ENCODE peak calls at places on chromosomes 4 and X, in seven cellular contexts. One of them, this sample, is unnamed.

GRCh38 chr4:81398379-81398778 is 73.3 kb downstream of the RASGEF1B start:
- DNase-seq in uterus: no peak
- DNase-seq in SK-N-SH: no peak
- DNase-seq in progenitor cell of endocrine pancreas: no peak
- DNase-seq in AG09309: no peak
- DNase-seq in stomach: no peak
- DNase-seq in H9: no peak
- DNase-seq in this sample: no peak

GRCh38 chr4:73067971-73068394 is 1.5 kb downstream of the COX18 start:
- DNase-seq in uterus: no peak
- DNase-seq in stomach: no peak
- DNase-seq in AG09309: no peak
- DNase-seq in H9: no peak
- DNase-seq in progenitor cell of endocrine pancreas: no peak
- DNase-seq in SK-N-SH: no peak
- DNase-seq in this sample: no peak

GRCh38 chr4:4668355-4669210 is 126.7 kb upstream of the STX18 start:
- DNase-seq in progenitor cell of endocrine pancreas: no peak
- DNase-seq in uterus: no peak
- DNase-seq in AG09309: no peak
- DNase-seq in stomach: no peak
- DNase-seq in SK-N-SH: no peak
- DNase-seq in H9: no peak
- DNase-seq in this sample: no peak

GRCh38 chr4:24471623-24472510 is 112.5 kb downstream of the DHX15 start:
- DNase-seq in H9: peak
- DNase-seq in stomach: no peak
- DNase-seq in progenitor cell of endocrine pancreas: peak
- DNase-seq in AG09309: no peak
- DNase-seq in SK-N-SH: peak
- DNase-seq in uterus: peak
- DNase-seq in this sample: no peak

GRCh38 chrX:254630-255215 is 26.5 kb upstream of the PLCXD1 start:
- DNase-seq in progenitor cell of endocrine pancreas: no peak
- DNase-seq in H9: no peak
- DNase-seq in SK-N-SH: no peak
- DNase-seq in uterus: no peak
- DNase-seq in stomach: peak
- DNase-seq in AG09309: no peak
- DNase-seq in this sample: no peak

GRCh38 chr4:8403981-8404380 is 36.5 kb downstream of the ACOX3 start:
- DNase-seq in H9: no peak
- DNase-seq in stomach: no peak
- DNase-seq in AG09309: no peak
- DNase-seq in SK-N-SH: peak
- DNase-seq in progenitor cell of endocrine pancreas: no peak
- DNase-seq in uterus: no peak
- DNase-seq in this sample: no peak

GRCh38 chrX:150200820-150201287 is 162.3 kb upstream of the MAMLD1 start:
- DNase-seq in stomach: no peak
- DNase-seq in AG09309: peak
- DNase-seq in progenitor cell of endocrine pancreas: no peak
- DNase-seq in uterus: peak
- DNase-seq in SK-N-SH: peak
- DNase-seq in H9: no peak
- DNase-seq in this sample: no peak

GRCh38 chr4:87849612-87850011 is 16.8 kb downstream of the MEPE start:
- DNase-seq in uterus: no peak
- DNase-seq in H9: no peak
- DNase-seq in stomach: no peak
- DNase-seq in SK-N-SH: no peak
- DNase-seq in AG09309: no peak
- DNase-seq in progenitor cell of endocrine pancreas: no peak
- DNase-seq in this sample: no peak

GRCh38 chrX:9396930-9397329 is 67.9 kb upstream of the TBL1X start:
- DNase-seq in progenitor cell of endocrine pancreas: no peak
- DNase-seq in H9: no peak
- DNase-seq in AG09309: no peak
- DNase-seq in SK-N-SH: no peak
- DNase-seq in uterus: peak
- DNase-seq in stomach: no peak
- DNase-seq in this sample: no peak

GRCh38 chr4:41160856-41161255 is 53.5 kb downstream of the APBB2 start:
- DNase-seq in stomach: no peak
- DNase-seq in H9: no peak
- DNase-seq in uterus: no peak
- DNase-seq in AG09309: no peak
- DNase-seq in SK-N-SH: no peak
- DNase-seq in progenitor cell of endocrine pancreas: no peak
- DNase-seq in this sample: peak

GRCh38 chr4:188778880-188779279 is 639.6 kb downstream of the TRIML1 start:
- DNase-seq in uterus: no peak
- DNase-seq in AG09309: no peak
- DNase-seq in SK-N-SH: no peak
- DNase-seq in stomach: no peak
- DNase-seq in H9: no peak
- DNase-seq in progenitor cell of endocrine pancreas: no peak
- DNase-seq in this sample: no peak

GRCh38 chrX:42176790-42177189 is 253.4 kb upstream of the CASK start:
- DNase-seq in AG09309: no peak
- DNase-seq in progenitor cell of endocrine pancreas: no peak
- DNase-seq in stomach: no peak
- DNase-seq in uterus: no peak
- DNase-seq in H9: peak
- DNase-seq in SK-N-SH: no peak
- DNase-seq in this sample: no peak

GRCh38 chr4:27318740-27319139 is 458.1 kb downstream of the STIM2 start:
- DNase-seq in stomach: no peak
- DNase-seq in H9: peak
- DNase-seq in AG09309: peak
- DNase-seq in SK-N-SH: peak
- DNase-seq in progenitor cell of endocrine pancreas: no peak
- DNase-seq in uterus: no peak
- DNase-seq in this sample: no peak

GRCh38 chr4:55078987-55079386 is 46.4 kb downstream of the KDR start:
- DNase-seq in uterus: peak
- DNase-seq in stomach: no peak
- DNase-seq in H9: no peak
- DNase-seq in AG09309: peak
- DNase-seq in progenitor cell of endocrine pancreas: no peak
- DNase-seq in SK-N-SH: no peak
- DNase-seq in this sample: no peak

DNA sequence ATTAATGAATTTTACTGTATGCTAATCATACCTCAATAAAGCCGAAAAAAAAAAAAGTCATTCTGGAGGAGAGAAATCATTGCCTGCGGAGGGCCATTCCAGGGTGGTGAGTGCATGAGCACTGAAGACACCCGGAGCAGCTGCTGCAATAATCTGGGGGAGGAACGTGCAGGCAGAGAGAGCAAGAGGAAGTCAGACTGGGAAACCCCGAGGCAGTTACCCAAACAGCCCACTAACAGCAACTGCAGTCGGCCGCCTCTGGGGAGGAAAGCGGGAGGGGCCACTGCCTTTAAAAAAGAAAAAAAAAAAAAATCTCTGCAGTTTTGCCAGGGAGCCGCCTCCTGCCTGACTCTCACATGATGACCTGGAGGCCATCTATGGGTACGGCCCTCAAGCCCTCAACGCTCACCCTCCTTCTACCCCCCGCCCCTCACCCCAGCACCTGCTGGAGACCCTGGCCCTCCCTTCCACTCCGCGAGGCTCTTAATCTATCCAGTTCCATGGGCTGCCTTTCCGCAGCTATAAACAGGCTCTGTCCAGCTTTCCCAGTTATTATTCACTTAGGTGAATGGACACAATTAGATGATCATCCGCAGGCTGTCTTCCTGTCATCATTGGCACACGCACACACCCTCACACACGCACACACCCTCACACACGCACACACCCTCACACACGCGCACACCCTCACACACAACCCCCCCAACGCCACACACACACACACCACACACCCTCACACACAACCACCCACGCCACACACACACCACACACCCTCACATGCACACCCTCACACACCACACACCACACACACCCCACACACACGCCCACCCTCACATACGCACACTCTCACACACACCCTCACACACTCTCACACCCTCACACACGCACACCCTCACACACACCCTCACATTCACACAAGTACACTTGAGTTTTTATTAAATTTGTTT is 3.4 kb upstream of the AVPR2 start:
- DNase-seq in SK-N-SH: peak
- DNase-seq in stomach: peak
- DNase-seq in H9: peak
- DNase-seq in progenitor cell of endocrine pancreas: no peak
- DNase-seq in uterus: peak
- DNase-seq in AG09309: peak
- DNase-seq in this sample: no peak
- TF ChIP-seq CTCF in SK-N-SH: no peak
- TF ChIP-seq CTCF in stomach: no peak
- TF ChIP-seq CTCF in H9: no peak
- TF ChIP-seq CTCF in progenitor cell of endocrine pancreas: no peak
- TF ChIP-seq CTCF in uterus: no peak
- TF ChIP-seq CTCF in AG09309: no peak
- TF ChIP-seq CTCF in this sample: no peak

GRCh38 chr4:47837582-47838294 is at the start of gene CORIN:
- DNase-seq in uterus: no peak
- DNase-seq in stomach: no peak
- DNase-seq in progenitor cell of endocrine pancreas: no peak
- DNase-seq in AG09309: no peak
- DNase-seq in H9: peak
- DNase-seq in SK-N-SH: no peak
- DNase-seq in this sample: no peak

GRCh38 chr4:47838445-47838844 is 578 bp upstream of the CORIN start:
- DNase-seq in AG09309: no peak
- DNase-seq in stomach: no peak
- DNase-seq in uterus: no peak
- DNase-seq in H9: no peak
- DNase-seq in SK-N-SH: no peak
- DNase-seq in progenitor cell of endocrine pancreas: no peak
- DNase-seq in this sample: no peak

GRCh38 chr4:47836655-47837581 is 949 bp downstream of the CORIN start:
- DNase-seq in stomach: peak
- DNase-seq in uterus: peak
- DNase-seq in progenitor cell of endocrine pancreas: peak
- DNase-seq in H9: peak
- DNase-seq in SK-N-SH: peak
- DNase-seq in AG09309: peak
- DNase-seq in this sample: no peak

GRCh38 chr4:47840291-47840690 is 2.4 kb upstream of the CORIN start:
- DNase-seq in H9: no peak
- DNase-seq in progenitor cell of endocrine pancreas: no peak
- DNase-seq in AG09309: no peak
- DNase-seq in stomach: no peak
- DNase-seq in uterus: no peak
- DNase-seq in SK-N-SH: no peak
- DNase-seq in this sample: no peak

GRCh38 chr4:47839259-47839658 is 1.4 kb upstream of the CORIN start:
- DNase-seq in uterus: peak
- DNase-seq in SK-N-SH: no peak
- DNase-seq in progenitor cell of endocrine pancreas: no peak
- DNase-seq in stomach: no peak
- DNase-seq in AG09309: peak
- DNase-seq in H9: no peak
- DNase-seq in this sample: no peak
- TF ChIP-seq CTCF in uterus: peak
- TF ChIP-seq CTCF in SK-N-SH: peak
- TF ChIP-seq CTCF in progenitor cell of endocrine pancreas: peak
- TF ChIP-seq CTCF in stomach: no peak
- TF ChIP-seq CTCF in AG09309: peak
- TF ChIP-seq CTCF in H9: peak
- TF ChIP-seq CTCF in this sample: peak

GRCh38 chrX:140092121-140092520 is 126.8 kb upstream of the CXorf66 start:
- DNase-seq in AG09309: no peak
- DNase-seq in uterus: no peak
- DNase-seq in progenitor cell of endocrine pancreas: peak
- DNase-seq in H9: peak
- DNase-seq in SK-N-SH: no peak
- DNase-seq in stomach: no peak
- DNase-seq in this sample: no peak

GRCh38 chrX:140090800-140091275 is 125.5 kb upstream of the CXorf66 start:
- DNase-seq in AG09309: no peak
- DNase-seq in H9: no peak
- DNase-seq in uterus: no peak
- DNase-seq in progenitor cell of endocrine pancreas: no peak
- DNase-seq in stomach: no peak
- DNase-seq in SK-N-SH: no peak
- DNase-seq in this sample: no peak

GRCh38 chrX:140087865-140088264 is 122.5 kb upstream of the CXorf66 start:
- DNase-seq in AG09309: no peak
- DNase-seq in stomach: no peak
- DNase-seq in SK-N-SH: no peak
- DNase-seq in H9: no peak
- DNase-seq in progenitor cell of endocrine pancreas: no peak
- DNase-seq in uterus: no peak
- DNase-seq in this sample: no peak

GRCh38 chrX:140088438-140088837 is 123.1 kb upstream of the CXorf66 start:
- DNase-seq in SK-N-SH: no peak
- DNase-seq in stomach: no peak
- DNase-seq in AG09309: no peak
- DNase-seq in uterus: no peak
- DNase-seq in H9: no peak
- DNase-seq in progenitor cell of endocrine pancreas: no peak
- DNase-seq in this sample: no peak

GRCh38 chrX:140091276-140091886 is 126.1 kb upstream of the CXorf66 start:
- DNase-seq in stomach: peak
- DNase-seq in SK-N-SH: peak
- DNase-seq in progenitor cell of endocrine pancreas: peak
- DNase-seq in H9: peak
- DNase-seq in uterus: peak
- DNase-seq in AG09309: no peak
- DNase-seq in this sample: no peak
- TF ChIP-seq CTCF in stomach: no peak
- TF ChIP-seq CTCF in SK-N-SH: no peak
- TF ChIP-seq CTCF in progenitor cell of endocrine pancreas: peak
- TF ChIP-seq CTCF in H9: peak
- TF ChIP-seq CTCF in uterus: peak
- TF ChIP-seq CTCF in AG09309: no peak
- TF ChIP-seq CTCF in this sample: no peak

DNA sequence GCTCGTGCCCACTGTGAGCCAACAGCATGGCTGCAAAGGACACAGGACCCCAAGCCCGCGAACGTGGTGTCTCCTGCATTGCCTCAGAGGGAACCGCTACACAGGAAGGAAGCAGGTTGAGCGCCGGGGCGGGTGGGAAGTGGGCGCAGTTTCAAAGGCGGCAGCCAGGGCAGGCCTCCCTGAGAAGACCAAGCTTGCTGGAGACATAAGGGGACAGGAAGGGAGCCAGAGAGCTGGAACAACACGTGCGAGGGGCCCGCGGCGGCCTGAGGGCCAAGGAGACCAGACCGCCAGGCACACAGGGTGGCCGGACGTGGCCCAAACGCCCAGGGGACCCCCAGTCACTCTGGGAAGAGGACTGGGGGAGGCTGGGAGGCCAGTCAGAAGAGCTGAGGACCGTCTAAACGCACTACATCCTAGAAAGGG is 32.0 kb downstream of the CTBP1 start:
- DNase-seq in progenitor cell of endocrine pancreas: no peak
- DNase-seq in AG09309: no peak
- DNase-seq in stomach: peak
- DNase-seq in SK-N-SH: no peak
- DNase-seq in uterus: no peak
- DNase-seq in H9: no peak
- DNase-seq in this sample: no peak
- TF ChIP-seq CTCF in progenitor cell of endocrine pancreas: no peak
- TF ChIP-seq CTCF in AG09309: no peak
- TF ChIP-seq CTCF in stomach: no peak
- TF ChIP-seq CTCF in SK-N-SH: no peak
- TF ChIP-seq CTCF in uterus: no peak
- TF ChIP-seq CTCF in H9: no peak
- TF ChIP-seq CTCF in this sample: no peak

GRCh38 chr4:71941001-71941400 is 90.8 kb upstream of the NPFFR2 start:
- DNase-seq in stomach: peak
- DNase-seq in progenitor cell of endocrine pancreas: no peak
- DNase-seq in SK-N-SH: peak
- DNase-seq in uterus: no peak
- DNase-seq in AG09309: no peak
- DNase-seq in H9: peak
- DNase-seq in this sample: no peak
- TF ChIP-seq CTCF in stomach: peak
- TF ChIP-seq CTCF in progenitor cell of endocrine pancreas: peak
- TF ChIP-seq CTCF in SK-N-SH: peak
- TF ChIP-seq CTCF in uterus: no peak
- TF ChIP-seq CTCF in AG09309: peak
- TF ChIP-seq CTCF in H9: peak
- TF ChIP-seq CTCF in this sample: peak

This sample was measured in D721Med.